ENCODE peak calls at places on chromosome 4, in five cellular contexts. One of them, this sample, is unnamed.

GRCh38 chr4:138334346-138335016 is 92.3 kb upstream of the SLC7A11 start:
- DNase-seq in bronchial epithelial cell: no peak
- DNase-seq in left cardiac atrium: no peak
- DNase-seq in heart right ventricle: no peak
- DNase-seq in AG04449: no peak
- DNase-seq in this sample: no peak

GRCh38 chr4:169005453-169006099 is 4.5 kb downstream of the CBR4 start:
- DNase-seq in left cardiac atrium: no peak
- DNase-seq in bronchial epithelial cell: no peak
- DNase-seq in AG04449: no peak
- DNase-seq in heart right ventricle: no peak
- DNase-seq in this sample: no peak

GRCh38 chr4:39820186-39820585 is 122.2 kb downstream of the UBE2K start:
- DNase-seq in left cardiac atrium: no peak
- DNase-seq in heart right ventricle: no peak
- DNase-seq in AG04449: no peak
- DNase-seq in bronchial epithelial cell: no peak
- DNase-seq in this sample: no peak

GRCh38 chr4:122764071-122764807 is 31.7 kb downstream of the BBS12 start:
- DNase-seq in left cardiac atrium: no peak
- DNase-seq in heart right ventricle: no peak
- DNase-seq in AG04449: no peak
- DNase-seq in bronchial epithelial cell: peak
- DNase-seq in this sample: no peak

GRCh38 chr4:150178161-150178560 is 99.9 kb downstream of the DCLK2 start:
- DNase-seq in bronchial epithelial cell: no peak
- DNase-seq in heart right ventricle: no peak
- DNase-seq in left cardiac atrium: no peak
- DNase-seq in AG04449: no peak
- DNase-seq in this sample: peak

GRCh38 chr4:17670423-17670822 is 56.0 kb downstream of the MED28 start:
- DNase-seq in left cardiac atrium: no peak
- DNase-seq in heart right ventricle: no peak
- DNase-seq in bronchial epithelial cell: no peak
- DNase-seq in AG04449: no peak
- DNase-seq in this sample: no peak

GRCh38 chr4:119300072-119300387 is 21.9 kb downstream of the FABP2 start:
- DNase-seq in left cardiac atrium: peak
- DNase-seq in bronchial epithelial cell: peak
- DNase-seq in heart right ventricle: peak
- DNase-seq in AG04449: no peak
- DNase-seq in this sample: no peak

GRCh38 chr4:23631255-23631950 is 258.4 kb downstream of the PPARGC1A start:
- DNase-seq in bronchial epithelial cell: peak
- DNase-seq in heart right ventricle: no peak
- DNase-seq in left cardiac atrium: no peak
- DNase-seq in AG04449: no peak
- DNase-seq in this sample: no peak

GRCh38 chr4:137998666-137999429 is 243.3 kb downstream of the SLC7A11 start:
- DNase-seq in heart right ventricle: no peak
- DNase-seq in AG04449: peak
- DNase-seq in bronchial epithelial cell: no peak
- DNase-seq in left cardiac atrium: no peak
- DNase-seq in this sample: peak

GRCh38 chr4:147481577-147482109 is 746 bp downstream of the EDNRA start:
- DNase-seq in heart right ventricle: no peak
- DNase-seq in bronchial epithelial cell: no peak
- DNase-seq in left cardiac atrium: no peak
- DNase-seq in AG04449: no peak
- DNase-seq in this sample: no peak

GRCh38 chr4:36310237-36310636 is 28.8 kb downstream of the DTHD1 start:
- DNase-seq in bronchial epithelial cell: no peak
- DNase-seq in heart right ventricle: no peak
- DNase-seq in AG04449: no peak
- DNase-seq in left cardiac atrium: no peak
- DNase-seq in this sample: no peak

GRCh38 chr4:10074767-10075105 is 41.9 kb downstream of the WDR1 start:
- DNase-seq in heart right ventricle: no peak
- DNase-seq in left cardiac atrium: no peak
- DNase-seq in bronchial epithelial cell: peak
- DNase-seq in AG04449: no peak
- DNase-seq in this sample: no peak

GRCh38 chr4:139403457-139403856 is 50.5 kb upstream of the RAB33B start:
- DNase-seq in left cardiac atrium: no peak
- DNase-seq in bronchial epithelial cell: no peak
- DNase-seq in AG04449: no peak
- DNase-seq in heart right ventricle: no peak
- DNase-seq in this sample: no peak

GRCh38 chr4:38166082-38166481 is 205.9 kb downstream of the PTTG2 start:
- DNase-seq in left cardiac atrium: no peak
- DNase-seq in bronchial epithelial cell: no peak
- DNase-seq in AG04449: no peak
- DNase-seq in heart right ventricle: no peak
- DNase-seq in this sample: no peak

GRCh38 chr4:62225972-62226371 is 1025.8 kb downstream of the ADGRL3 start:
- DNase-seq in heart right ventricle: no peak
- DNase-seq in AG04449: no peak
- DNase-seq in left cardiac atrium: no peak
- DNase-seq in bronchial epithelial cell: no peak
- DNase-seq in this sample: peak

GRCh38 chr4:123559955-123560669 is 163.5 kb downstream of the SPRY1 start:
- DNase-seq in AG04449: peak
- DNase-seq in heart right ventricle: no peak
- DNase-seq in left cardiac atrium: no peak
- DNase-seq in bronchial epithelial cell: no peak
- DNase-seq in this sample: no peak

GRCh38 chr4:168573870-168574269 is 77.0 kb downstream of the PALLD start:
- DNase-seq in heart right ventricle: no peak
- DNase-seq in AG04449: no peak
- DNase-seq in bronchial epithelial cell: no peak
- DNase-seq in left cardiac atrium: no peak
- DNase-seq in this sample: no peak

GRCh38 chr4:1293981-1294380 is 4.3 kb downstream of the MAEA start:
- DNase-seq in heart right ventricle: no peak
- DNase-seq in AG04449: no peak
- DNase-seq in bronchial epithelial cell: no peak
- DNase-seq in left cardiac atrium: peak
- DNase-seq in this sample: peak

GRCh38 chr4:55121246-55121645 is 4.1 kb downstream of the KDR start:
- DNase-seq in left cardiac atrium: no peak
- DNase-seq in heart right ventricle: no peak
- DNase-seq in bronchial epithelial cell: no peak
- DNase-seq in AG04449: no peak
- DNase-seq in this sample: no peak